ENCODE peak calls at places on chromosome 1, in nine cellular contexts. J, L, S, U, V, T, E, R and F are unnamed samples.

GRCh38 chr1:213989740-213990472 is 2.1 kb downstream of the PROX1 start:
- DNase-seq in J (no peak), L (no peak), S (no peak), U (no peak), V (no peak), T (no peak), E (peak; percentile 61), R (no peak), F (no peak)

GRCh38 chr1:247270003-247270402 is 14.1 kb downstream of the VN1R5 start:
- DNase-seq in J (no peak), L (no peak), S (no peak), U (no peak), V (no peak), T (no peak), E (no peak), R (no peak), F (no peak)

GRCh38 chr1:1205769-1206375 is 520 bp downstream of the TNFRSF18 start:
- DNase-seq in J (no peak), L (peak; percentile 13), S (no peak), U (no peak), V (peak; percentile 45), T (no peak), E (no peak), R (no peak), F (peak; percentile 40)

GRCh38 chr1:67814121-67814772 is 19.0 kb downstream of the GNG12 start:
- DNase-seq in J (no peak), L (no peak), S (no peak), U (peak; percentile 55), V (no peak), T (no peak), E (no peak), R (no peak), F (no peak)

GRCh38 chr1:33383974-33384767 is 46.7 kb downstream of the PHC2 start:
- DNase-seq in J (no peak), L (no peak), S (no peak), U (peak; percentile 74), V (no peak), T (no peak), E (no peak), R (no peak), F (no peak)

GRCh38 chr1:181185461-181185860 is 97.0 kb downstream of the IER5 start:
- DNase-seq in J (no peak), L (no peak), S (no peak), U (no peak), V (no peak), T (no peak), E (no peak), R (no peak), F (no peak)

GRCh38 chr1:114154146-114154962 is 685 bp upstream of the SYT6 start:
- DNase-seq in J (no peak), L (no peak), S (no peak), U (peak; percentile 13), V (peak; percentile 58), T (no peak), E (no peak), R (no peak), F (no peak)

GRCh38 chr1:72285074-72285425 is 2.7 kb upstream of the NEGR1 start:
- DNase-seq in J (no peak), L (no peak), S (peak; percentile 14), U (no peak), V (no peak), T (no peak), E (no peak), R (no peak), F (peak; percentile 64)

GRCh38 chr1:85936057-85936456 is 220.5 kb downstream of the COL24A1 start:
- DNase-seq in J (no peak), L (no peak), S (no peak), U (no peak), V (no peak), T (no peak), E (no peak), R (no peak), F (no peak)

GRCh38 chr1:51284487-51284954 is 45.8 kb downstream of the TTC39A start:
- DNase-seq in J (no peak), L (no peak), S (no peak), U (no peak), V (no peak), T (no peak), E (no peak), R (peak; percentile 94), F (no peak)

GRCh38 chr1:151837841-151838490 is 1.7 kb downstream of the C2CD4D start:
- DNase-seq in J (no peak), L (no peak), S (no peak), U (no peak), V (peak; percentile 57), T (no peak), E (no peak), R (no peak), F (no peak)

GRCh38 chr1:17596651-17597509 is 57.4 kb downstream of the ARHGEF10L start:
- DNase-seq in J (peak; percentile 26), L (no peak), S (no peak), U (no peak), V (no peak), T (no peak), E (no peak), R (no peak), F (no peak)

GRCh38 chr1:159040206-159040605 is 30.5 kb downstream of the IFI16 start:
- DNase-seq in J (no peak), L (no peak), S (no peak), U (no peak), V (no peak), T (no peak), E (no peak), R (no peak), F (no peak)

GRCh38 chr1:112504666-112505399 is 3.9 kb upstream of the WNT2B start:
- DNase-seq in J (no peak), L (no peak), S (no peak), U (no peak), V (no peak), T (no peak), E (no peak), R (no peak), F (no peak)

DNA sequence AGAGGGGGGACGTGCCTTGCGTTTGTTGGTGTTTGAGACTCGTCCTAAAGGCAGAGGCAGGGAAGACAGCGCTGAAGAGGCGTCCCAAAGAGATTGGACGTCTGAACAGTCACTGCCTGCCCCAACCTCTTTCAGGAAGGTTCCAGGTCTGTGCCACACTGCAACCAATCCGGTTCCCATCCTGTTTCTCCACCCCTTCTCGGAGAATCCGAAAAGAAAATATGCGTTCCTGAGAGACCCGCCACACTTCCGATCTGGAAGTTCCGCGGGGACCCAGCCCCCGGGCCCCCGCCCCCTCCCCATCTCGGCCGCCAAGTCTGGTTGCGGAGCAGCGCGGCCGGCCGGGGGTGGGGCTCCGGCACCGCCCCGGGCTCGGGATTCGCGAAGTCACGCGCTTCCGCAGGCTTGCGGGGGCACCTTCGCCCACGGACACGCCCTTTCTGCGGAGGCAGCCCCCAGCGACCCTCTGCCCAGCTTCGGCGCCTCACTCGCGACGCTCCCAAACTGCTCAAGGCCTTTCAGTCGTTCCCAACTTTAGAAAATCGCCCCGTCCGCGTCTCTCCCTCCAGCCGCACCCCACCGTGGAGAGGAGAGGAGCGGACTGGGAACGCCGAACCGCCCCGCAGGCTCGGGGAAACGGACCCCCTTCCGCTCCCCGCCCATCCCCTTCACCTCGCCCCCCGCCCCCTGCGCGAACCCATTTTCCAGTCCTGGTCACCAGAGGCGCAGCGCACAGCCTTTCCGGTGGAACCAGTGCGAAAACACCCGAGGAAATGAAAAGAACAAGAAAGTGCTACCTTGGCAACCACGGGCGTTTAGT is 124.6 kb upstream of the DPYD start:
- DNase-seq in J (no peak), L (no peak), S (no peak), U (peak; percentile 50), V (peak; percentile 39), T (no peak), E (no peak), R (no peak), F (no peak)
- H3K4me3 ChIP-seq in J (peak overlapping the region; percentile 17), L (peak overlapping the region; percentile 65), S (peak overlapping the region; percentile 65), U (peak overlapping the region; percentile 80), V (peak overlapping the region; percentile 62), T (peak overlapping the region; percentile 51), E (peak overlapping the region; percentile 51), R (no peak overlapping the region), F (no peak overlapping the region)

DNA sequence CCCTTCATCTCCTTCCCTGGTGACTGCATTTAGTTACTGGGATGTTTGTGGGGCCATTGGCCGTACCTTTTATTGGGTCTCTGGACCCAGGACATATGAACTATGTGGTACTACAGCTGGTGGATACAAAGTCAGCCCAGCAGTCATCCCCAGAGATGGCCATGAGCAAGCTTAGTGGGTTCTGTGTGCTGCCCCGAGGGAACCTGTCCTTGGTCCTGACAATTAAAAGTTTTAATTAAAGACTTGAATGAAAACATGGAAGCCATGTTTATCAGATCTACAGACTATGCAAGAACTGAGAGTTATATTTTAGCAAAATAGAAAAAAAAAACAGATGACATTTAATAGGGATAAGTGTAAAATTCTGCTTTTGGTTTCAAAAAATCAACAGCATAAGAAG is 2.8 kb upstream of the NES start:
- DNase-seq in J (no peak), L (no peak), S (no peak), U (no peak), V (no peak), T (no peak), E (no peak), R (no peak), F (no peak)
- H3K27me3 ChIP-seq in J (peaks cover 21% of the 10 kb centered on the region), L (peaks cover 31% of the 10 kb centered on the region), S (no peaks in the 10 kb centered on the region), U (no peaks in the 10 kb centered on the region), V (peaks cover 9% of the 10 kb centered on the region), T (peaks cover 23% of the 10 kb centered on the region), E (no peaks in the 10 kb centered on the region), R (peaks cover 11% of the 10 kb centered on the region), F (no peaks in the 10 kb centered on the region)

DNA sequence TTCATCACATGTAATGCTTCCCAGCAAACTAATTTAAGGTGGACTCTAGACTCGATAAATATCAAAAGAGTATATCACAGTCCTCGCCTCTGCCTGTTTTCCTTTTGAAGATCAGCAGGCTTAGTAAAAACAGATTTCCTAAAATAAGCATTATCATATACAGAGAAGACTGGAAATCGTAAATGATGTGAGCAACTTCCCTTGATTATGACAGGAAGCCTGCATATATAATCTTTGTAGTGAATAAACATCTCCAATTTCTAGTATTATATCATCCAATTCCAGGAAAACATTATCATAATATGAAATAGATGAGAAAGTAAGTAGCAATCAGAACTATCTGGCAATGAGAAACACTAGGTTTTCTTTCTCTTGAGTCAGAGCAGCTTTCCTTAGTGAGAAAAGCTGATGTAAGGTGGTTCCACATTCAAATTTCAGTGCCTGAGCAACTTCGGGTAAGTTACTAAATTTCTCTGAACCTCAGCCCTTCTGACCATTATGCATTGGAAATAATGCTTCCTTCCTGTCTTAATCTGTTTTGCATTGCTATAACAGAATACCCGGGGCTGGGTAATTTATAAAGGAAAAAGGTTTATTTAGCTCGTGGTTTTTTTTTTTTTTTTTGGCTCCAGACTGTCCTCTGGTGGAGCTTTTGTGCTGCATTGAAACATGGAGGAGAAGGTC is 12.6 kb upstream of the POU2F1 start:
- DNase-seq in J (no peak), L (no peak), S (no peak), U (no peak), V (no peak), T (no peak), E (no peak), R (no peak), F (no peak)
- H3K9me3 ChIP-seq in J (no peaks in the 10 kb centered on the region), L (peaks cover 19% of the 10 kb centered on the region), S (peaks cover 11% of the 10 kb centered on the region), U (no peaks in the 10 kb centered on the region), V (peaks cover 4% of the 10 kb centered on the region), T (no peaks in the 10 kb centered on the region), E (no peaks in the 10 kb centered on the region), R (peaks cover 2% of the 10 kb centered on the region), F (peaks cover 2% of the 10 kb centered on the region)

DNA sequence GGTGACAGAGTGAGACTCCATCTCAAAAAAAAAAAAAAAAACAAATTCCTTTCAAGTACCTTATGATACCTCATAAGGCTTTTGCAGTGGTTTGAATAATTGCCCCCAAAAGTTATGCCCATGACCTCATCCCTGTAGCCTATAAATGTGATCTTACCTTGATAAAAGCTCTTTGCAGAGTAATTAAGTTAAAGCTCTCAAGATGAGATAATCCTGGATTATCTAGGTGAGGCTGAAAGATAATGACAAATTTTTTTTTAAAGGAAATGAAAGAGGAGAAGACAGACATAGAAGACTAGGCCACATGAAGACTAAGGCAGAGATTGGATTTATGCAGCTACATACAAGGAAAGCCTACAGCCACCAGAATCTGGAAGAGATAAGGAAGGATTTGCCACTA is 20.7 kb upstream of the EDEM3 start:
- DNase-seq in J (no peak), L (no peak), S (no peak), U (no peak), V (no peak), T (no peak), E (no peak), R (no peak), F (no peak)
- H3K4me3 ChIP-seq in J (no peak overlapping the region), L (no peak overlapping the region), S (no peak overlapping the region), U (no peak overlapping the region), V (no peak overlapping the region), T (no peak overlapping the region), E (no peak overlapping the region), R (no peak overlapping the region), F (no peak overlapping the region)